ENCODE peak calls at places on chromosomes 13 and 19, in eight cellular contexts. F is activated naive CD8-positive, alpha-beta T cell treated with anti-CD3 and anti-CD28 coated beads for 36 hours; O is left cardiac atrium; Y is HEK293T; A is effector CD4-positive, alpha-beta T cell; J is thoracic aorta; T is ovary; P is nucleus accumbens. D is an unnamed sample.
A peak's percentile ranks its signal among the peaks of the same experiment; 100 is the strongest.

GRCh38 chr19:35963514-35963913 is 27.3 kb downstream of the LRFN3 start:
- DNase-seq in P (no peak), J (no peak), Y (peak; percentile 54), F (peak; percentile 35), O (no peak), T (no peak), A (no peak), D (peak; percentile 74)

GRCh38 chr13:71309905-71310304 is 557.1 kb downstream of the DACH1 start:
- DNase-seq in Y (no peak), A (no peak), F (no peak), O (no peak), J (no peak), T (no peak), P (no peak), D (no peak)

GRCh38 chr13:20519887-20520286 is 5.8 kb downstream of the CRYL1 start:
- DNase-seq in J (no peak), Y (no peak), A (no peak), T (no peak), O (no peak), P (no peak), F (no peak), D (no peak)

GRCh38 chr13:30396434-30397075 is 25.7 kb upstream of the UBE2L5 start:
- DNase-seq in T (no peak), A (no peak), F (no peak), Y (no peak), J (no peak), P (no peak), O (no peak), D (peak; percentile 44)

GRCh38 chr19:49057636-49058234 is at the start of gene CGB7:
- DNase-seq in Y (peak; percentile 39), J (peak; percentile 22), F (peak; percentile 28), A (no peak), P (no peak), O (peak; percentile 85), T (peak; percentile 56), D (peak; percentile 85)

GRCh38 chr13:27975579-27976361 is 6.7 kb upstream of the CDX2 start:
- DNase-seq in T (no peak), Y (no peak), P (no peak), F (no peak), A (no peak), J (no peak), O (no peak), D (no peak)

GRCh38 chr13:98990701-98991100 is 12.8 kb upstream of the DOCK9 start:
- DNase-seq in F (no peak), J (no peak), O (no peak), A (no peak), Y (no peak), P (no peak), T (no peak), D (no peak)

GRCh38 chr13:114222461-114222968 is 12.2 kb upstream of the CDC16 start:
- DNase-seq in F (no peak), T (no peak), A (no peak), O (peak; percentile 35), Y (no peak), P (no peak), J (no peak), D (no peak)

GRCh38 chr19:42057856-42058255 is 12.2 kb downstream of the GRIK5 start:
- DNase-seq in F (no peak), J (no peak), T (no peak), P (no peak), A (no peak), Y (no peak), O (no peak), D (no peak)

GRCh38 chr19:798415-799075 is 1.3 kb downstream of the PTBP1 start:
- DNase-seq in F (no peak), T (no peak), J (no peak), A (no peak), Y (no peak), P (no peak), O (no peak), D (peak; percentile 57)

GRCh38 chr19:34336781-34337271 is 28.2 kb upstream of the GPI start:
- DNase-seq in J (no peak), F (no peak), O (no peak), P (no peak), A (peak; percentile 32), T (no peak), Y (peak; percentile 28), D (peak; percentile 70)

GRCh38 chr13:34967851-34968562 is 25.9 kb downstream of the NBEA start:
- DNase-seq in O (no peak), A (no peak), T (no peak), P (no peak), J (no peak), F (no peak), Y (no peak), D (no peak)

GRCh38 chr19:57560049-57560491 is 407 bp upstream of the ZNF550 start:
- DNase-seq in P (no peak), O (peak; percentile 59), Y (no peak), A (no peak), T (no peak), F (peak; percentile 5), J (no peak), D (peak; percentile 88)

D was measured in GM23248.